ENCODE peak calls at places on chromosome 6, in seven cellular contexts. X, W, U, M, I, F and R are unnamed samples.

GRCh38 chr6:143673638-143674037 is 4.1 kb upstream of the PHACTR2 start:
- DNase-seq in X (peak; percentile 72), W (peak; percentile 91), U (peak; percentile 89), M (peak; percentile 72), I (peak; percentile 46), F (no peak), R (peak; percentile 89)

GRCh38 chr6:85405175-85405852 is 44.6 kb upstream of the NT5E start:
- DNase-seq in X (no peak), W (peak; percentile 56), U (peak; percentile 63), M (peak; percentile 37), I (no peak), F (no peak), R (peak; percentile 39)

GRCh38 chr6:111013144-111013905 is 31.5 kb downstream of the RPF2 start:
- DNase-seq in X (peak; percentile 21), W (no peak), U (peak; percentile 32), M (no peak), I (no peak), F (no peak), R (no peak)

GRCh38 chr6:152154559-152155356 is 347.3 kb downstream of the ESR1 start:
- DNase-seq in X (no peak), W (no peak), U (no peak), M (no peak), I (no peak), F (no peak), R (no peak)

GRCh38 chr6:4169028-4169789 is 33.8 kb upstream of the ECI2 start:
- DNase-seq in X (peak; percentile 11), W (no peak), U (no peak), M (peak; percentile 69), I (peak; percentile 43), F (peak; percentile 62), R (no peak)

GRCh38 chr6:87483929-87484328 is 11.2 kb downstream of the SLC35A1 start:
- DNase-seq in X (peak; percentile 7), W (peak; percentile 64), U (no peak), M (peak; percentile 66), I (no peak), F (peak; percentile 20), R (peak; percentile 9)

GRCh38 chr6:81820979-81821378 is 68.5 kb upstream of the TENT5A start:
- DNase-seq in X (no peak), W (no peak), U (no peak), M (no peak), I (no peak), F (no peak), R (no peak)

GRCh38 chr6:28719275-28719940 is 193.7 kb downstream of the GPX5 start:
- DNase-seq in X (no peak), W (peak; percentile 62), U (peak; percentile 12), M (peak; percentile 67), I (no peak), F (no peak), R (peak; percentile 66)

GRCh38 chr6:30463651-30464618 is 25.4 kb upstream of the HLA-E start:
- DNase-seq in X (peak; percentile 23), W (peak; percentile 72), U (peak; percentile 19), M (peak; percentile 37), I (no peak), F (no peak), R (no peak)

DNA sequence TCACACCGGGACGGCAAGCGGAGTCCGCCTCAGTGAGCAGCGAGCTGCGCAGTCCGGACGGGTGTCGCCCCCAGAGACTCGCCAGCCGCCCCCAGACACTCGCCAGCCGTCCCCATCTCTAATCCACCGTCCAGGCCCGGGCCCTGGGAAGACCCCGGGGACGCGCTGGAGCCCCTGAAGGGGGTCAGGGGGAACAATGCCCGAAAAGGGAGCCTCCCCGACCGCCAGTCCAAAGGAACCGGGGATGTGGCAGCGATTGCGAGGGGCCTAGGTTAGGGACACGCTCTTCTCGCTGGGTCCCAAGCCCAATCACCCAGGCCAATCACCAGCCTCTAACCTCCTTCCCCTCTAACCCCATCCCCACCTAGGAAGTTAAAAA is 33.1 kb downstream of the TFAP2A start:
- DNase-seq in X (no peak), W (no peak), U (no peak), M (no peak), I (no peak), F (no peak), R (no peak)
- H3K4me3 ChIP-seq in X (no peak overlapping the region), W (no peak overlapping the region), U (no peak overlapping the region), M (no peak overlapping the region), I (no peak overlapping the region), F (peak overlapping the region; percentile 21), R (no peak overlapping the region)

GRCh38 chr6:27136077-27136644 is 111.3 kb upstream of the PRSS16 start:
- DNase-seq in X (no peak), W (no peak), U (no peak), M (no peak), I (no peak), F (no peak), R (no peak)

GRCh38 chr6:27133281-27134227 is 113.9 kb upstream of the PRSS16 start:
- DNase-seq in X (peak; percentile 62), W (peak; percentile 75), U (peak; percentile 50), M (peak; percentile 81), I (no peak), F (no peak), R (peak; percentile 78)

GRCh38 chr6:27136978-27137814 is 110.3 kb upstream of the PRSS16 start:
- DNase-seq in X (no peak), W (no peak), U (no peak), M (no peak), I (no peak), F (no peak), R (no peak)

GRCh38 chr6:27132532-27133280 is 114.8 kb upstream of the PRSS16 start:
- DNase-seq in X (peak; percentile 100), W (peak; percentile 99), U (peak; percentile 100), M (peak; percentile 100), I (peak; percentile 99), F (peak; percentile 92), R (peak; percentile 92)

GRCh38 chr6:27135087-27135657 is 112.3 kb upstream of the PRSS16 start:
- DNase-seq in X (no peak), W (no peak), U (no peak), M (no peak), I (no peak), F (no peak), R (no peak)
- H3K4me3 ChIP-seq in X (no peak overlapping the region), W (peak overlapping the region; percentile 82), U (no peak overlapping the region), M (no peak overlapping the region), I (no peak overlapping the region), F (no peak overlapping the region), R (no peak overlapping the region)

DNA sequence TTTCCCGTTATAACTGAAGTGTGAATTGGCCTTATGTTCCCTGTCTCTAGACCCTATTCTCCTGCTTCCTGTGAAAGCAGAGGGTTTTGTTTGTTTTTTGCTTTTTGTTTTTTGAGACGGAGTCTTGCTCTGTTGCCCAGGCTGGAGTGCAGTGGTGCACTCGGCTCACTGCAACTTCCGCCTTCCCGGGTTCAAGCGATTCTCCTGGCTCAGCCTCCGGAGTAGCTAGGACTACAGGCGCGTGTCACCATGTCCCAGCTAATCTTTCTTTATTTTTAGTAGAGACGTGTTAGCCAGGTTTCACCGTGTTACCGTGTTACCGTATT is 674 bp upstream of the GNMT start:
- DNase-seq in X (no peak), W (no peak), U (no peak), M (no peak), I (no peak), F (no peak), R (no peak)
- H3K4me3 ChIP-seq in X (peak overlapping the region; percentile 44), W (peak overlapping the region; percentile 79), U (peak overlapping the region; percentile 55), M (peak overlapping the region; percentile 45), I (peak overlapping the region; percentile 44), F (peak overlapping the region; percentile 41), R (no peak overlapping the region)

GRCh38 chr6:150857906-150858365 is 7.6 kb upstream of the MTHFD1L start:
- DNase-seq in X (no peak), W (no peak), U (no peak), M (no peak), I (no peak), F (no peak), R (no peak)
- H3K4me3 ChIP-seq in X (no peak overlapping the region), W (peak overlapping the region; percentile 40), U (peak overlapping the region; percentile 14), M (no peak overlapping the region), I (no peak overlapping the region), F (no peak overlapping the region), R (no peak overlapping the region)

GRCh38 chr6:109457596-109457996 is 2.0 kb upstream of the MICAL1 start:
- DNase-seq in X (no peak), W (no peak), U (no peak), M (no peak), I (no peak), F (no peak), R (no peak)
- H3K4me3 ChIP-seq in X (no peak overlapping the region), W (no peak overlapping the region), U (no peak overlapping the region), M (no peak overlapping the region), I (no peak overlapping the region), F (no peak overlapping the region), R (no peak overlapping the region)

DNA sequence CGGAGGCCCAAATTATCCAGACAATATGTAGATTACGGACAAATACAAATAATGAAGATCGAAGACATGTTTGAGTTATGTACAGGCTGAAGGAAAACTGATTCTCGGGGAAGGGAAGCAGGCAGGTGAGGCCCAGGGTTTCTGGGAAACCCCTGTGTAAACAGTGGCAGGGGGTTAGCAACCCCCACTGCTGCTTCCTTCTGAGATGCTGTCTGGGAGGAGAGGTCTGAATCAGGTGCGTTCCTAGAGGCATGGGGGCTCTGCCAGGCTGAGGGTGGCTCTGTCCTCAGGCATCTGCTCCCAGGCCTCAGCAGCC is 7.2 kb upstream of the MDGA1 start:
- DNase-seq in X (no peak), W (no peak), U (no peak), M (no peak), I (no peak), F (no peak), R (no peak)
- H3K4me3 ChIP-seq in X (peak overlapping the region; percentile 42), W (peak overlapping the region; percentile 55), U (peak overlapping the region; percentile 49), M (peak overlapping the region; percentile 50), I (peak overlapping the region; percentile 44), F (peak overlapping the region; percentile 24), R (peak overlapping the region; percentile 23)

DNA sequence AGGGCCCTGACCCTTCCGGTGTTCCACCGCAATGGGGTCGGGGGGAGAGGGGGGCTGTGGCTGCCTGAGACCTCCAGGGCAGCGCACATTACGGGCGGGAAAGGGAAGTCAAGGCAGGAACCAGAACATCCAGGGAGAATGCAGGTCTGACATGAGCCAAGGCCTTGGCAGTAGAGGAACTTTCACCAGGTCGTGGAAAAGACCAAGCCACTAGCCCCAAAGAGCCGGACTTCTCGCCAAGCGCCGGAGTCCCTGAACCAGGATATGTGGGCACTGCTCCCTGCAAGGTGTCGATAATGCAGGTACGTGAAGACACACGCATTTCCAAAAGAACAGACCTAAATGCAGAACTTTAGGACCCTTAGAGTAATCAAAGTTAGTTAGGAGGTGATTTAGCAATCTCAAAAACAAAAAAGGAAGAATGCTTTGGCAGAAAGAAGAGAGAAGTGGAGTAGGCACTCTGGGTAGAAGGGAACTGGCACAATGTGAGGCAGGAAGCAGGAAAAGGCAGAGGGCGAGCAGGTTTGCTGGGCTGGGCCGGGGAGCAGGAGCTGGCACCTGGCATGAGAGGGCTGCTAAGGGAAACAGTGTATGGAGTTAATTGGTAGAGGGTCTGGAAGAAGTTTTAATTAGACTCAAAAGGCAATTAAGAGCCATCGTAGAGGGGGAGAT is 14.3 kb downstream of the POU3F2 start:
- DNase-seq in X (no peak), W (no peak), U (no peak), M (no peak), I (no peak), F (no peak), R (no peak)
- H3K4me3 ChIP-seq in X (no peak overlapping the region), W (no peak overlapping the region), U (no peak overlapping the region), M (no peak overlapping the region), I (no peak overlapping the region), F (no peak overlapping the region), R (no peak overlapping the region)